ENCODE peak calls at places on chromosomes 2 and 18, in four cellular contexts. P is CD4-positive, alpha-beta T cell; F is heart right ventricle; O is gastrocnemius medialis. H is an unnamed sample.
A peak's percentile ranks its signal among the peaks of the same experiment; 100 is the strongest.

GRCh38 chr2:207617011-207617671 is 8.1 kb downstream of the METTL21A start:
- DNase-seq in P (no peak), F (no peak), O (no peak), H (no peak)

GRCh38 chr2:112688086-112688880 is 32.5 kb upstream of the NT5DC4 start:
- DNase-seq in P (no peak), F (no peak), O (no peak), H (no peak)

GRCh38 chr2:234994340-234995321 is 42.8 kb downstream of the SH3BP4 start:
- DNase-seq in P (no peak), F (no peak), O (no peak), H (no peak)

GRCh38 chr2:101679801-101680487 is 17.6 kb upstream of the MAP4K4 start:
- DNase-seq in P (no peak), F (no peak), O (no peak), H (no peak)

GRCh38 chr2:17538844-17539554 is 1.5 kb upstream of the VSNL1 start:
- DNase-seq in P (no peak), F (peak; percentile 77), O (peak; percentile 54), H (no peak)

GRCh38 chr2:44770221-44771187 is 171.0 kb upstream of the SIX3 start:
- DNase-seq in P (no peak), F (no peak), O (no peak), H (no peak)

GRCh38 chr2:134323777-134324176 is 69.9 kb downstream of the MGAT5 start:
- DNase-seq in P (no peak), F (no peak), O (no peak), H (no peak)

GRCh38 chr2:239677455-239678185 is 276.8 kb upstream of the HDAC4 start:
- DNase-seq in P (no peak), F (no peak), O (no peak), H (no peak)

GRCh38 chr2:12721571-12722444 is 5.1 kb downstream of the TRIB2 start:
- DNase-seq in P (no peak), F (no peak), O (no peak), H (no peak)

GRCh38 chr2:173090291-173090877 is 14.7 kb downstream of the MAP3K20 start:
- DNase-seq in P (no peak), F (peak; percentile 17), O (peak; percentile 77), H (no peak)

GRCh38 chr2:149155181-149155580 is 116.7 kb downstream of the LYPD6B start:
- DNase-seq in P (no peak), F (no peak), O (no peak), H (no peak)

GRCh38 chr2:127219716-127220090 is 396 bp downstream of the CYP27C1 start:
- DNase-seq in P (no peak), F (no peak), O (no peak), H (no peak)

GRCh38 chr2:159904565-159905281 is 106.7 kb upstream of the CD302 start:
- DNase-seq in P (peak; percentile 85), F (peak; percentile 56), O (peak; percentile 16), H (peak; percentile 54)

GRCh38 chr2:121360566-121361300 is 75.7 kb upstream of the TFCP2L1 start:
- DNase-seq in P (no peak), F (peak; percentile 50), O (peak; percentile 65), H (no peak)

GRCh38 chr2:232232915-232233314 is 145.6 kb upstream of the ALPP start:
- DNase-seq in P (no peak), F (no peak), O (no peak), H (no peak)

GRCh38 chr2:108182489-108182888 is 57.3 kb upstream of the SULT1C3 start:
- DNase-seq in P (no peak), F (no peak), O (no peak), H (no peak)

GRCh38 chr2:120237491-120237902 is 14.3 kb upstream of the TMEM185B start:
- DNase-seq in P (no peak), F (no peak), O (no peak), H (no peak)

GRCh38 chr2:210593166-210593565 is 36.8 kb downstream of the CPS1 start:
- DNase-seq in P (no peak), F (no peak), O (no peak), H (no peak)

GRCh38 chr18:62485684-62486083 is 37.1 kb upstream of the ZCCHC2 start:
- DNase-seq in P (no peak), F (no peak), O (no peak), H (no peak)

GRCh38 chr2:187138240-187138639 is 289.3 kb upstream of the ZSWIM2 start:
- DNase-seq in P (no peak), F (peak; percentile 33), O (peak; percentile 30), H (peak; percentile 27)

GRCh38 chr18:49656098-49656591 is 94.3 kb downstream of the LIPG start:
- DNase-seq in P (no peak), F (no peak), O (no peak), H (no peak)

GRCh38 chr18:44521673-44522032 is 159.0 kb upstream of the SETBP1 start:
- DNase-seq in P (no peak), F (no peak), O (no peak), H (no peak)

DNA sequence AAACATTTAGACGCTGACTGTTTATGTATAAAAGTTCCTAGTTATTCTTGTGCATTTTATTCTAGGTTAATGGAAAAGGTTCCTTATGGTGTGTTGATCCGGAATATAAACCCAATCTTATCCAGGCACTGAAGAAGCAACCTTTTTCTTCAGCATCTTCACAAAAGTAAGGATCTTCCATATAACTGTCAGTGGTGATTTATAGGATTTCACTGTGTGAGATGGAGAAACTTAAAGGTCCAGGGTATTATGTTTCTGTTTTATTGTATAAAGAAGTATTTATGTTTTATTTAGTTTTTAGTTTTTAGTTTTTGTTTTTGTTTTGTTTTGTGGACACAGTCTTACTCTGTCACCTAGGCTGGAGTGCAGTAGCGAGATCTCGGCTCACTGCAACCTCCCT is 171.0 kb upstream of the STON1 start:
- DNase-seq in P (no peak), F (no peak), O (no peak), H (no peak)
- H3K27ac ChIP-seq in P (no peak overlapping the region), F (no peak overlapping the region), O (no peak overlapping the region), H (no peak overlapping the region)

GRCh38 chr18:79353238-79353637 is 42.5 kb upstream of the NFATC1 start:
- DNase-seq in P (no peak), F (no peak), O (no peak), H (no peak)

GRCh38 chr18:79352432-79352831 is 43.3 kb upstream of the NFATC1 start:
- DNase-seq in P (no peak), F (no peak), O (no peak), H (no peak)

GRCh38 chr18:79355433-79356335 is 40.0 kb upstream of the NFATC1 start:
- DNase-seq in P (no peak), F (no peak), O (no peak), H (no peak)

GRCh38 chr18:79354350-79354749 is 41.4 kb upstream of the NFATC1 start:
- DNase-seq in P (no peak), F (no peak), O (no peak), H (no peak)

DNA sequence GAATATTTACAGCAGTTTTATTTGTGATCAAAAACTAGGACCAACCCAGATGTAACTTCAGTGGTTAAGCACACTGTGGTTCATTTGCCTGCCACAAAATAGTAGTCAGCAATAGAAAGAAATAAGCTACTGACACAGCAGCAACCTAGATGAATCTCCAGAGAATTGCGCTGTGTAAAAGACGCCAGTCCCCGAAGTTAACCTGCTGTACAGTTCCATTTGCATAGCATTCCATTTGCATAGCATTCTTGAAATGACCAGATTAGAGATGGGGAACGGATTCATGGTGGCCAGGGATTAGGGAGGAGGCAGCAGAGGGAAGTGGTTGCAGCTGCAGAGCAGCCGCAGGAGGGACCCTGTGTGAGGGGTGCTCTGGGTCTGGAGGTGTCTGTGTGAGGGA is 39.3 kb upstream of the NFATC1 start:
- DNase-seq in P (no peak), F (no peak), O (no peak), H (no peak)
- H3K27me3 ChIP-seq in P (no peaks in the 10 kb centered on the region), F (no peaks in the 10 kb centered on the region), O (no peaks in the 10 kb centered on the region), H (no peaks in the 10 kb centered on the region)

DNA sequence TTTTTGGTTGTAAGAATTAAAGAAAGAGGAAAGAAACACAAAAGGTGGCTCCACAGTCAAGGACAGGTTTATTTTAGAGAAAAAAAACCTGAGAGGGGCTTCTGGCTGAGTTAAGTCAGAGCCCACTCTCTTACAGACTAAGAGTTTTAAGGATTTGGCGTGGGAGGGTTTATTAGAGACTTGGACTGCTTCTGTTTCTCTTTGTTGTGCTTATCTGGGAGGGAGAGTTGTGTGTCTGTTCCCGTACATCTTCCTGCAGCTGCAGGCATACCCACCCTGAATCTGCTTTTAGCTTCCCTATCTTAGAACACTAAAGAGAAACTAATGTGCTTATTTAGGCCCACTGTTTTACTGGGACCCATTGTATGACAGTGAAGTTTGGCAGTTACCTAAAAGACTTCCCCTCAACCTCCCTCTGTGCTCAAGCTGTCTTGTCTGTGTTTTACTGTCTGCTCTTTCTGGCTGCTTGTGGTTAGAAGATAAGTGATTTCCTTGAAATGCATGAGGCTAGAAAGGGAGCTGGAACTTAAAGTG is 2.7 kb downstream of the RSAD2 start:
- DNase-seq in P (no peak), F (no peak), O (no peak), H (no peak)
- H3K27ac ChIP-seq in P (peak overlapping the region; percentile 56), F (peak overlapping the region; percentile 68), O (peak overlapping the region; percentile 13), H (no peak overlapping the region)

GRCh38 chr18:79392226-79392625 is 3.5 kb upstream of the NFATC1 start:
- DNase-seq in P (no peak), F (no peak), O (no peak), H (no peak)

GRCh38 chr18:79387214-79387613 is 8.5 kb upstream of the NFATC1 start:
- DNase-seq in P (no peak), F (no peak), O (no peak), H (no peak)

GRCh38 chr18:79387615-79388014 is 8.1 kb upstream of the NFATC1 start:
- DNase-seq in P (no peak), F (no peak), O (no peak), H (no peak)

GRCh38 chr18:79388043-79388442 is 7.7 kb upstream of the NFATC1 start:
- DNase-seq in P (no peak), F (no peak), O (no peak), H (no peak)

DNA sequence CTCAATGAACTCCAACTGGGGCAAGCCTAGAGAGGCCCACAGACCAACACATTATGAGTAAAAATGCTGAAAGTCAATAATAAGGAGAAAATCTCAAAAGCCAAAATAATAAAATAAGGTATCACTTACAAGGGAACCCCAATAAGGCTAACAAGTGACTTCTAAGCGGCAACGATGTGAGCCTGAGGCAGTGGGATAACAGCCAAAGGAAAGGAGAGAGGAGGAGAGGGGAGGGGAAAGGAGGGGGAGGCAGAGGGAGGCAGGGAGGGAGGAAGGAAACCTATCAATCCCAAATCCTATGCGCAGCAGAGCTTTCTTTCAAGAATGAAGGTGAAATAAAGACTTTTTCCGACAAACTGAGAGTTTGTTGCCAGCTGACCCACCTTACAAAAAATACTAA is 6.0 kb upstream of the NFATC1 start:
- DNase-seq in P (no peak), F (no peak), O (no peak), H (no peak)
- H3K27me3 ChIP-seq in P (no peaks in the 10 kb centered on the region), F (no peaks in the 10 kb centered on the region), O (no peaks in the 10 kb centered on the region), H (peaks cover 17% of the 10 kb centered on the region)

DNA sequence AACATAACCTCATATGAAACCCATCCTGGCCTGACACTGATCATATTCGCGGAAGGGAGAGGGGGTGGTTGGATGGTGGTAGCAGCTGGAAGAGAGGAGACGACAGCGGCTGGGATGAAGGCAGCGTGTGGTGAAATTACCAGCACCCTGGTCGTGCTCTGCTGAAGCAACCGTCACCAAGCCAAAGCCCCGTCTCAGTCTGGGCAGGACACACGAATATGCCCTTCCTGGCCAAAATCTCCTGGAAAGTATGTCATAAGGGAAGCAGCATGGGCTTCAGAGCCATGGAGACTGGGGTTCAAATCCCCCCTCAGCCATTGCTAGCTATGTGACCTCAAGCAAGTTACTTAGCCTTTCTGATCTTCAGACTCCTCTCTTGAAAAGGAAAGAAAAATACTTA is 63.2 kb upstream of the CABLES1 start:
- DNase-seq in P (no peak), F (no peak), O (no peak), H (no peak)
- H3K27ac ChIP-seq in P (peak overlapping the region; percentile 11), F (no peak overlapping the region), O (no peak overlapping the region), H (no peak overlapping the region)